ENCODE peak calls at places on chromosomes 13 and 19, in six cellular contexts. Z is HCT116, B is OCI-LY7, I is MM.1S, G is GM23338, S is SK-N-SH. M is an unnamed sample. For H3K9me2, the result is how much of the 10 kb centered on the place peaks cover.

GRCh38 chr19:33484226-33484774 is 37.3 kb downstream of the PEPD start:
- DNase-seq in Z (no peak), B (no peak), I (no peak), G (no peak), S (no peak), M (no peak)

GRCh38 chr13:109673477-109673876 is 112.9 kb downstream of the IRS2 start:
- DNase-seq in Z (no peak), B (no peak), I (no peak), G (no peak), S (no peak), M (no peak)

GRCh38 chr19:53961523-53962345 is 1.0 kb upstream of the CACNG8 start:
- DNase-seq in Z (no peak), B (no peak), I (no peak), G (peak), S (peak), M (no peak)

GRCh38 chr13:110351636-110352420 is 44.7 kb downstream of the COL4A2 start:
- DNase-seq in Z (no peak), B (no peak), I (no peak), G (no peak), S (no peak), M (no peak)

GRCh38 chr19:45474941-45475516 is 7.2 kb downstream of the FOSB start:
- DNase-seq in Z (no peak), B (no peak), I (no peak), G (no peak), S (no peak), M (peak)

GRCh38 chr13:113159701-113160100 is 1.3 kb downstream of the PROZ start:
- DNase-seq in Z (no peak), B (no peak), I (no peak), G (no peak), S (no peak), M (peak)

GRCh38 chr19:13099073-13099999 is 3.3 kb downstream of the LYL1 start:
- DNase-seq in Z (no peak), B (peak), I (peak), G (peak), S (no peak), M (peak)

GRCh38 chr13:102902789-102903347 is 57.0 kb downstream of the ERCC5 start:
- DNase-seq in Z (no peak), B (no peak), I (no peak), G (peak), S (no peak), M (peak)

GRCh38 chr13:30158774-30159445 is 148.4 kb downstream of the KATNAL1 start:
- DNase-seq in Z (no peak), B (no peak), I (no peak), G (no peak), S (no peak), M (no peak)

GRCh38 chr13:94917814-94918213 is 205.5 kb upstream of the SOX21 start:
- DNase-seq in Z (no peak), B (no peak), I (no peak), G (peak), S (no peak), M (peak)

GRCh38 chr13:26784704-26785639 is 24.4 kb upstream of the GPR12 start:
- DNase-seq in Z (no peak), B (peak), I (peak), G (peak), S (no peak), M (no peak)

GRCh38 chr13:101915755-101916107 is 463.3 kb downstream of the ITGBL1 start:
- DNase-seq in Z (no peak), B (no peak), I (no peak), G (peak), S (no peak), M (no peak)

GRCh38 chr19:30439271-30439750 is 67.1 kb downstream of the ZNF536 start:
- DNase-seq in Z (no peak), B (no peak), I (no peak), G (no peak), S (no peak), M (no peak)

GRCh38 chr19:6063576-6063961 is 46.7 kb downstream of the RFX2 start:
- DNase-seq in Z (no peak), B (no peak), I (no peak), G (no peak), S (no peak), M (no peak)

GRCh38 chr13:40103864-40104263 is 448.4 kb downstream of the COG6 start:
- DNase-seq in Z (no peak), B (no peak), I (no peak), G (no peak), S (no peak), M (no peak)

GRCh38 chr13:99206873-99207272 is 6.2 kb downstream of the UBAC2 start:
- DNase-seq in Z (no peak), B (no peak), I (no peak), G (no peak), S (no peak), M (no peak)

DNA sequence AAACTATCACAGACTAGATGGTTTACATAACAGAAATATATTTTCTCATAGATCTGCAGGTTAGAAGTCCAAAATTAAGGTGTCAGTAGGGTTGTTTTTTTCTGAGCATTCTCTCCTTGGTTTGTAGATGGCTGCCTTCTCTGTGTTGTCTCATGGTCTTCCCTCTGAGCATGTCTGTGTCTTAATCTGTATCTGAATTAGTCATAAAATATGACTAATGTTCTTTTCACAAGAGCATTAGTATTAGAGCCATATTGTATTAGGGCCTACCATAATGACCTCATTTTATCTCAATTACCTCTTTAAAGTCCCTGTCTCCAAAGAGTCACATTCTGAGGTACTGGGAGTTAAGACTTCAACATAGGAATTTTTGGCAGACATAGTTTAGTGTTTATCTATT is 77.2 kb upstream of the OBI1 start:
- DNase-seq in Z (no peak), B (no peak), I (no peak), G (no peak), S (no peak), M (no peak)
- H3K9me2 ChIP-seq in Z (under half), B (under half), I (under half), G (under half), S (under half), M (under half)

GRCh38 chr13:69585656-69586055 is 522.0 kb upstream of the ATXN8OS start:
- DNase-seq in Z (no peak), B (no peak), I (no peak), G (peak), S (no peak), M (no peak)
- TF ChIP-seq CTCF in Z (peak), B (peak), I (no peak), G (peak), S (peak), M (peak)

GRCh38 chr13:50779443-50780200 is 63.9 kb downstream of the DLEU7 start:
- DNase-seq in Z (no peak), B (no peak), I (no peak), G (no peak), S (peak), M (no peak)

GRCh38 chr13:50780201-50781015 is 63.1 kb downstream of the DLEU7 start:
- DNase-seq in Z (no peak), B (no peak), I (no peak), G (no peak), S (no peak), M (no peak)

GRCh38 chr13:50783940-50784339 is 59.6 kb downstream of the DLEU7 start:
- DNase-seq in Z (no peak), B (no peak), I (no peak), G (no peak), S (no peak), M (no peak)

GRCh38 chr13:50787316-50788195 is 55.9 kb downstream of the DLEU7 start:
- DNase-seq in Z (no peak), B (no peak), I (no peak), G (peak), S (no peak), M (no peak)

GRCh38 chr13:50783066-50783465 is 60.4 kb downstream of the DLEU7 start:
- DNase-seq in Z (no peak), B (no peak), I (no peak), G (no peak), S (no peak), M (no peak)
- TF ChIP-seq EZH2phosphoT487 in Z (no peak), B (no peak), I (no peak), G (no peak), S (no peak), M (no peak)

GRCh38 chr19:55358943-55359908 is 3.8 kb downstream of the GARIN5B start:
- DNase-seq in Z (no peak), B (no peak), I (peak), G (no peak), S (no peak), M (no peak)
- H3K9me2 ChIP-seq in Z (under half), B (under half), I (under half), G (under half), S (under half), M (under half)

M was measured in hepatocyte.